ENCODE peak calls at places on chromosome 14, in four cellular contexts. Q is HepG2, K is WTC11, L is K562. M is an unnamed sample.

GRCh38 chr14:95519699-95520098 is 3.2 kb upstream of the SYNE3 start:
- DNase-seq in Q (no peak), K (no peak), L (no peak), M (no peak)

GRCh38 chr14:90451953-90452352 is 55.1 kb downstream of the CALM1 start:
- DNase-seq in L (no peak), Q (no peak), K (no peak), M (no peak)

GRCh38 chr14:91349481-91350074 is 68.0 kb downstream of the CCDC88C start:
- DNase-seq in L (no peak), Q (no peak), K (no peak), M (no peak)

GRCh38 chr14:89171168-89171567 is 245.9 kb downstream of the FOXN3 start:
- DNase-seq in Q (peak; percentile 26), K (no peak), L (no peak), M (no peak)

GRCh38 chr14:52348279-52348678 is 34.2 kb downstream of the PTGER2 start:
- DNase-seq in L (no peak), K (no peak), Q (no peak), M (no peak)

GRCh38 chr14:60905930-60906329 is 74.9 kb downstream of the TRMT5 start:
- DNase-seq in L (no peak), Q (no peak), K (no peak), M (no peak)

GRCh38 chr14:51394391-51394790 is 154.3 kb downstream of the TMX1 start:
- DNase-seq in Q (no peak), L (no peak), K (no peak), M (no peak)

GRCh38 chr14:71467419-71467818 is 464.8 kb upstream of the RGS6 start:
- DNase-seq in K (no peak), Q (no peak), L (no peak), M (no peak)

GRCh38 chr14:20680843-20681347 is 3.5 kb upstream of the RNASE4 start:
- DNase-seq in L (no peak), K (peak; percentile 38), Q (no peak), M (no peak)

GRCh38 chr14:71438684-71439083 is 493.5 kb upstream of the RGS6 start:
- DNase-seq in L (no peak), Q (no peak), K (no peak), M (no peak)

GRCh38 chr14:104723651-104724406 is at the start of gene ADSS1:
- DNase-seq in Q (peak; percentile 24), K (peak; percentile 66), L (peak; percentile 85), M (peak; percentile 70)

GRCh38 chr14:104724981-104725771 is 1.1 kb downstream of the ADSS1 start:
- DNase-seq in K (peak; percentile 59), L (peak; percentile 30), Q (peak; percentile 43), M (peak; percentile 68)

GRCh38 chr14:104725772-104726548 is 1.9 kb downstream of the ADSS1 start:
- DNase-seq in L (no peak), Q (no peak), K (no peak), M (no peak)

GRCh38 chr14:104722938-104723650 is 935 bp upstream of the ADSS1 start:
- DNase-seq in Q (no peak), L (no peak), K (peak; percentile 39), M (peak; percentile 28)

GRCh38 chr14:104724407-104724980 is 465 bp downstream of the ADSS1 start:
- DNase-seq in K (no peak), Q (no peak), L (peak; percentile 42), M (peak; percentile 38)
- TF ChIP-seq NR3C1 in K (no peak), Q (no peak), L (no peak), M (no peak)

DNA sequence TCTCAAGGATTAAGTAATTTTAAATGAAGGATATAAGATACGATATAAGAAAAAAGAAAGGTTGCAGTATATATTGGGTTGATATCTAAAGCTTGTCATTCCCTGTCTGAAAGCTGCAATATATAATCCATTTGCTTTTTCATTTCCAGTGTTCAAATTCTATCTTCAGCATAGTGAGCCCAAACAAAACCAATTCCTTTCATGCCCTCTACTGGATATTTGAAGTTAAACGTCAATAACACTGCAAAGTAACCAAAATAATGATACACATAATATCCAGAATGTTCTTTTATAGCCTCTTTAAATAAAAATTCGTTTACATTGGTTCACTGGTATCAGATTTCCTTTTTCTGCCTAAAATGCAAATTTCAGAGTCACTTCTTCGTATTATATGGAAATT is 64.5 kb upstream of the DAAM1 start:
- DNase-seq in K (no peak), Q (no peak), L (no peak), M (peak; percentile 21)
- TF ChIP-seq NR3C1 in K (no peak), Q (no peak), L (no peak), M (no peak)

DNA sequence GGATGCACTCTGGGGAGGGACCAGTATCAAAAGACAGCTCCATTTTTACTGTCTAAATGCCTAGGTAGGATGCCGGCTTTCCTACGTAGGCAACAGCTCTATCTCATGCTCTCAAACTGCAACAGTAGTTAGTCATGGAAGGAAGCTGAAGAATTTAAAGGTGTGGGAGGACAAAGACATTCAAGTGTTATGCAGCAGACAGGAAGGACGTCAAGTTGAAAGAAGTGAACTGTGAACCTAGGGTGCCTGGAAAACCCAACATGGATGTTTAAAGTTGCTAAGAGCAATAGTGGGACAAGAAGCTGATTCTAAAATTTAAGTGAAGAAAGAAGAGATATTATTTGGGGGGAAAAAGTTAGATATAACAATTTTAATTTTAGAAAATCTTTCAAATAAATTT is 5.9 kb downstream of the SEC23A start:
- DNase-seq in K (no peak), Q (peak; percentile 90), L (no peak), M (no peak)
- TF ChIP-seq NR3C1 in K (no peak), Q (no peak), L (no peak), M (no peak)

GRCh38 chr14:76780875-76781647 is 19.8 kb downstream of the VASH1 start:
- DNase-seq in K (no peak), Q (no peak), L (no peak), M (no peak)
- TF ChIP-seq NR3C1 in K (no peak), Q (no peak), L (no peak), M (no peak)

DNA sequence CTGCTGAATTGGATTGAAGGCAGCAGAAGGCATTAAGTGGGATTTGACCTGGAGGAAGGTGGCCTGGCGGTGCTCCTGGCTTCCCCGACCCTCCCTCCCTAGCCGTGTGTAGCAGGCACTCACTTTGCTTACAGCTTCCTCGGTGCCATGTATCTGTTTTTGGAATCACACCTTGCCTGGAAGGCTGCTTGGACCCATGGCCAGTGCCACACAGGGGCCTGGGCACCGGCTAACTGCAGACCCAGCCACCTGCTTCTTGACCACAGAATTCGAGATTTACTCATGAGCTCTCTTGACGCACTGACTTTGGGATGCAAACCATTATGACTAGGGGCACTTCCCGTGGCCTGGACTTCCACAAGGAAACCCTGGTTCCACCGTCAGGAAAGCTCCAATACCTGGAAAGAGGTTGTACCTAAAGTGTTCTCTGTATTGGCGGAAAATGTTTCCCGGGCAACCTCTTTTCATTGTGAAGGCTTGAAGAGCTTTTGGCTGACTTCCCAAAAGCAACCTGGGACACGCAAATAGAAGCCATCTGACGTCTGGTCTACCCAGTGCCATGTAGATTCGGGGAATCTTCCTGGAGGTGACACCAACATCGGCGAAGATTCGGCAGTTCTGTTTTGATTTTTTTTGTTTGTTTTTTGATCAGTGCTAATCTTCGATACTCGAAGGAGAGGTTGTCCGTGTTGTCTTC is 125.6 kb upstream of the RTL1 start:
- DNase-seq in K (no peak), Q (no peak), L (no peak), M (no peak)
- TF ChIP-seq NR3C1 in K (no peak), Q (no peak), L (no peak), M (no peak)

DNA sequence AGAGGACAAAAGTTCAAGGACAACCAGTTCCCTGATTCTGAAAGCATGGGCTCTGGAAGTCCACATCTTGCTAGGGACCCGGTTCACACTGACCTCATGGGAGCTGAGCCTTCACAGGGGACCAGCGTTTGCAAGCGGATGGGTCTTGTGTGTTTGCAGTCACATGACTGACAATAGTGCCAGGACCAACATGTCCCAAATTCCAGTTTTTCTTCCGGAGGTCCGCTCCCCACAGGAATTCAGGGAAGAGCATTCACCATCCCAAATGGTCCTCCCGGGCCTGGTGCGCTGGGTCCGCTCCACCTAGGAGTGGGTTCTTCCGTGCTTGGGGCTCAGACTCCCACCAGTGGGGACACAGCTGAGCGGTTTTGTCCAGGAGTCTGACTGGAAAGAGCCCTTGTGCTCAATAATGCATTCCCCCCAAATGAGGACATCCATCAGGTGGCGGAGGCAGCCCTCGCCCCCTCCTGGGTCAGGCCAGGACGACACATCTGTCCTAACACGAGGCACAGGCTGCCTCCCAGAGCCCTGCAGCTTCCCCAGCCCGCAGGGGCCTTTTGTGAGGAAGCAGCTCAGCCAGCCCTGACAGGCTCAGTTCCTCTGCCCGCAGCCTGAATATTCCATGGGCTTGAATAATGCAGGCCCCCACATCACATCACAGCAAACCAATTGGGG is 91.8 kb upstream of the BCL11B start:
- DNase-seq in K (peak; percentile 51), L (no peak), Q (no peak), M (no peak)
- TF ChIP-seq NR3C1 in K (no peak), L (no peak), Q (no peak), M (no peak)

GRCh38 chr14:76056128-76056527 is 70.6 kb downstream of the IFT43 start:
- DNase-seq in L (peak; percentile 19), K (peak; percentile 21), Q (no peak), M (peak; percentile 10)

GRCh38 chr14:76055330-76055729 is 69.8 kb downstream of the IFT43 start:
- DNase-seq in L (no peak), Q (no peak), K (no peak), M (no peak)

GRCh38 chr14:76050797-76051392 is 65.3 kb downstream of the IFT43 start:
- DNase-seq in Q (peak; percentile 47), K (peak; percentile 61), L (peak; percentile 33), M (peak; percentile 55)

GRCh38 chr14:76051717-76052459 is 66.3 kb downstream of the IFT43 start:
- DNase-seq in L (no peak), K (peak; percentile 21), Q (no peak), M (no peak)

DNA sequence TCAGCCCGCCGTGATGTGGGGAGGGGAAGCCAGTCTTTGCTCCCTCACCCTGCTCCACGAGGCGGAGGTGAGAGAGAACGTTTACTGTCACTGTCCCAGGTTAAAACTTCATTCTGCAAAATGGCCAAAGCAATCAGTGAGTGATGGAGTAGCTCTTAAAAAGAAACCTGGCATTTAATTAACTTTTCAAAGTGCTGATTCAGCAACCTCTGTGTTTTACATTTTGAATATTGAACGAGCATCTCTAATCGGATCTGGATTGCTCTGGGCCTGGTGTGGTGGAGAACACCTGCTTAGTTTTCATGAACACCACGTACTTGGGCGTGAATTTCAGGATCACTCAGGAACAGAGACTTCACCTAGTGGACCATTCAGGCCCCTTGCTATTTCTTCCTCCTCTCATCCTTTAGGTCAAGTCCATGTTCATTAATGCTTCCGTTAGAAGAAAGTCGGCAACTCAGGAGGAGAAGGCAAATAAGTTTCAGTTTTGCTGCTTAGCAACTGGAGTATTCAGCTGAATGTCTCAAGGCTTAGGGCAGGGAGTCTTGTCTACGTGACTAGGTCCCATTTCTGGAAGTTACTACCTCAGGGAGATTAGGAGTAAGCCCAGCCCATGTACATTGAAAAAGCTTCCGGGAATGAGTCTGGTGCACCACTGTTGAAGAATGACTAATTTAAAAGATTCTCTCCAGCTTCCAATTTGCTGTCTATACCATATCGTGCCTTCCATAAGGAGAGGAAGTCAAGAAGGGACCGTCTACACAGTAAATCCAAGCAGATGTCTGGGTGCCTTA is 68.2 kb downstream of the IFT43 start:
- DNase-seq in Q (no peak), L (no peak), K (no peak), M (no peak)
- TF ChIP-seq NR3C1 in Q (no peak), L (no peak), K (no peak), M (no peak)